ENCODE peak calls at places on chromosomes 6 and 20, in eight cellular contexts. U, I, X, S, P, Q, T and D are unnamed samples.

GRCh38 chr6:119874381-119874780 is 524.8 kb upstream of the MAN1A1 start:
- DNase-seq in P (no peak), T (no peak), S (no peak), I (no peak), Q (no peak), U (no peak), X (no peak), D (no peak)

GRCh38 chr20:22586645-22587310 is 2.4 kb upstream of the FOXA2 start:
- DNase-seq in P (no peak), S (no peak), X (peak; percentile 73), T (no peak), U (no peak), Q (no peak), I (no peak), D (peak; percentile 15)

GRCh38 chr20:63172726-63173125 is 43.2 kb downstream of the YTHDF1 start:
- DNase-seq in U (no peak), T (no peak), S (no peak), Q (no peak), X (no peak), I (peak; percentile 35), P (no peak), D (no peak)

GRCh38 chr6:35397806-35398418 is 54.2 kb upstream of the FANCE start:
- DNase-seq in Q (no peak), T (no peak), I (no peak), U (no peak), X (no peak), P (no peak), S (no peak), D (no peak)

GRCh38 chr6:44059359-44060342 is 67.6 kb downstream of the MRPL14 start:
- DNase-seq in X (no peak), I (no peak), Q (no peak), P (no peak), T (no peak), U (no peak), S (no peak), D (no peak)

GRCh38 chr20:51749674-51750036 is 18.5 kb downstream of the ATP9A start:
- DNase-seq in T (no peak), Q (no peak), P (no peak), S (no peak), X (no peak), U (no peak), I (no peak), D (no peak)

GRCh38 chr20:23520185-23520584 is 29.3 kb downstream of the CST8 start:
- DNase-seq in P (no peak), T (no peak), X (no peak), I (no peak), Q (no peak), S (no peak), U (no peak), D (no peak)

GRCh38 chr6:113318553-113318952 is 538.6 kb upstream of the MARCKS start:
- DNase-seq in I (no peak), T (no peak), P (no peak), S (no peak), U (no peak), X (no peak), Q (no peak), D (no peak)

GRCh38 chr6:162125659-162126058 is 601.9 kb downstream of the PRKN start:
- DNase-seq in P (no peak), S (no peak), U (no peak), I (no peak), Q (no peak), X (no peak), T (no peak), D (no peak)

GRCh38 chr20:20606046-20606445 is 106.4 kb downstream of the RALGAPA2 start:
- DNase-seq in U (no peak), X (no peak), P (no peak), Q (no peak), I (no peak), T (no peak), S (no peak), D (no peak)

GRCh38 chr6:31597006-31597405 is 4.2 kb upstream of the NCR3 start:
- DNase-seq in S (no peak), P (no peak), X (no peak), Q (no peak), I (peak; percentile 82), U (no peak), T (no peak), D (no peak)

GRCh38 chr6:125114248-125114858 is 39.2 kb upstream of the TPD52L1 start:
- DNase-seq in Q (no peak), I (peak; percentile 41), U (no peak), P (no peak), S (no peak), X (peak; percentile 38), T (peak; percentile 19), D (no peak)

GRCh38 chr20:61436674-61437279 is 184.7 kb downstream of the CDH4 start:
- DNase-seq in U (no peak), T (no peak), X (no peak), S (no peak), Q (no peak), P (no peak), I (no peak), D (no peak)